ENCODE peak calls at places on chromosomes 4 and X, in eight cellular contexts. Z, F, J, Y, G, O, V and R are unnamed samples. For H3K4me1, the result is how much of the 10 kb centered on the place peaks cover.

GRCh38 chrX:119503484-119503861 is 35.2 kb downstream of the SLC25A5 start:
- DNase-seq in G (peak), F (peak), O (peak), J (no peak), Y (no peak), Z (peak), V (peak), R (no peak)

GRCh38 chr4:23770011-23770410 is 119.8 kb downstream of the PPARGC1A start:
- DNase-seq in V (no peak), O (no peak), F (peak), Z (no peak), Y (no peak), J (no peak), G (no peak), R (no peak)

GRCh38 chr4:52968241-52968640 is 106.1 kb downstream of the RASL11B start:
- DNase-seq in J (no peak), O (no peak), F (no peak), Y (no peak), G (no peak), Z (no peak), V (no peak), R (no peak)

GRCh38 chr4:33837043-33837442 is 2407.3 kb downstream of the ARAP2 start:
- DNase-seq in V (no peak), F (peak), O (peak), G (peak), Y (no peak), Z (no peak), J (no peak), R (peak)

GRCh38 chr4:128728190-128728589 is 81.3 kb upstream of the JADE1 start:
- DNase-seq in Y (no peak), Z (no peak), J (no peak), F (no peak), V (no peak), G (no peak), O (no peak), R (no peak)

GRCh38 chr4:143185253-143186107 is 763 bp downstream of the USP38 start:
- DNase-seq in Z (peak), G (peak), F (peak), J (no peak), Y (no peak), O (peak), V (peak), R (peak)

GRCh38 chrX:21490341-21490740 is 116.1 kb downstream of the CNKSR2 start:
- DNase-seq in G (no peak), V (no peak), Y (no peak), J (no peak), Z (no peak), F (no peak), O (no peak), R (no peak)

GRCh38 chr4:182264139-182264752 is 21.0 kb downstream of the TENM3 start:
- DNase-seq in G (no peak), Z (no peak), V (no peak), J (no peak), F (no peak), O (no peak), Y (no peak), R (no peak)

GRCh38 chr4:42915484-42915883 is 23.0 kb downstream of the GRXCR1 start:
- DNase-seq in O (no peak), G (no peak), F (no peak), J (no peak), Z (no peak), V (no peak), Y (no peak), R (no peak)

GRCh38 chr4:41670530-41670929 is 78.0 kb downstream of the PHOX2B start:
- DNase-seq in Z (no peak), J (no peak), F (no peak), G (no peak), Y (no peak), O (no peak), V (no peak), R (no peak)

GRCh38 chrX:131841496-131842410 is 181.3 kb upstream of the STK26 start:
- DNase-seq in G (peak), J (peak), Z (no peak), F (peak), O (peak), V (peak), Y (peak), R (peak)

GRCh38 chr4:96035727-96036126 is 195.8 kb downstream of the PDHA2 start:
- DNase-seq in J (no peak), G (no peak), O (no peak), F (no peak), V (no peak), Y (no peak), Z (no peak), R (peak)

GRCh38 chr4:148292596-148293175 is 149.5 kb downstream of the NR3C2 start:
- DNase-seq in Y (no peak), F (no peak), O (no peak), J (no peak), Z (no peak), G (no peak), V (no peak), R (no peak)

GRCh38 chrX:110338850-110339373 is 19.7 kb upstream of the RTL9 start:
- DNase-seq in Y (no peak), G (no peak), Z (no peak), J (no peak), V (no peak), O (no peak), F (no peak), R (no peak)

GRCh38 chr4:176656108-176656507 is 136.6 kb downstream of the VEGFC start:
- DNase-seq in Y (no peak), G (no peak), Z (no peak), O (no peak), J (no peak), V (no peak), F (no peak), R (no peak)

GRCh38 chr4:7519638-7520373 is 85.1 kb upstream of the PSAPL1 start:
- DNase-seq in G (no peak), V (no peak), F (no peak), Z (no peak), O (no peak), J (no peak), Y (no peak), R (no peak)

GRCh38 chr4:10521386-10521785 is 64.2 kb upstream of the ZNF518B start:
- DNase-seq in G (no peak), Z (no peak), F (no peak), O (no peak), V (no peak), J (no peak), Y (no peak), R (no peak)

GRCh38 chr4:26307027-26307426 is 13.8 kb upstream of the RBPJ start:
- DNase-seq in V (no peak), Z (no peak), Y (no peak), F (no peak), O (no peak), G (no peak), J (no peak), R (no peak)

GRCh38 chrX:132956421-132957210 is 1.8 kb downstream of the HS6ST2 start:
- DNase-seq in G (peak), V (no peak), Z (no peak), Y (no peak), O (no peak), J (peak), F (no peak), R (no peak)

GRCh38 chr4:165873298-165874071 is 448 bp downstream of the TLL1 start:
- DNase-seq in G (peak), J (peak), O (no peak), Y (no peak), Z (no peak), F (no peak), V (peak), R (peak)

GRCh38 chrX:11137543-11138139 is 26.5 kb downstream of the HCCS start:
- DNase-seq in J (no peak), G (peak), O (peak), V (no peak), F (peak), Y (no peak), Z (no peak), R (peak)

GRCh38 chr4:175290401-175290800 is 372.2 kb downstream of the ADAM29 start:
- DNase-seq in V (no peak), J (no peak), Y (no peak), F (peak), Z (no peak), O (no peak), G (no peak), R (no peak)

GRCh38 chr4:5638316-5638715 is 70.0 kb downstream of the EVC2 start:
- DNase-seq in G (no peak), Y (no peak), O (no peak), Z (no peak), F (peak), J (no peak), V (no peak), R (peak)

GRCh38 chr4:124710911-124711310 is 1.6 kb downstream of the ANKRD50 start:
- DNase-seq in Z (no peak), F (no peak), O (peak), G (peak), Y (no peak), V (no peak), J (no peak), R (no peak)

GRCh38 chr4:821631-822030 is 4.3 kb downstream of the CPLX1 start:
- DNase-seq in O (no peak), J (no peak), Z (no peak), G (no peak), F (no peak), Y (peak), V (no peak), R (no peak)

GRCh38 chrX:48835524-48836329 is at the start of gene PCSK1N:
- DNase-seq in G (peak), O (no peak), Y (peak), Z (no peak), F (no peak), J (no peak), V (no peak), R (no peak)

GRCh38 chrX:136468391-136469103 is 19.2 kb upstream of the BRS3 start:
- DNase-seq in V (no peak), G (no peak), Z (no peak), Y (no peak), O (no peak), J (no peak), F (no peak), R (no peak)

GRCh38 chr4:63607186-63607872 is 801.9 kb downstream of the TECRL start:
- DNase-seq in G (no peak), J (no peak), O (no peak), Z (no peak), Y (no peak), V (no peak), F (no peak), R (no peak)

GRCh38 chr4:7663075-7663541 is 228.4 kb upstream of the PSAPL1 start:
- DNase-seq in Z (no peak), F (no peak), Y (no peak), V (no peak), O (no peak), G (no peak), J (no peak), R (no peak)

GRCh38 chr4:165874072-165874798 is 1.2 kb downstream of the TLL1 start:
- DNase-seq in V (no peak), F (no peak), O (no peak), Y (no peak), Z (no peak), J (no peak), G (peak), R (peak)

GRCh38 chrX:119686087-119686639 is 6.8 kb downstream of the SEPTIN6 start:
- DNase-seq in Z (no peak), Y (peak), G (no peak), O (no peak), F (no peak), V (no peak), J (no peak), R (peak)

GRCh38 chr4:8220661-8221446 is 21.8 kb downstream of the SH3TC1 start:
- DNase-seq in V (no peak), Z (no peak), O (no peak), F (no peak), J (no peak), Y (no peak), G (no peak), R (no peak)

GRCh38 chr4:159212675-159213297 is 109.9 kb downstream of the RAPGEF2 start:
- DNase-seq in J (no peak), Y (no peak), Z (no peak), O (no peak), V (no peak), G (no peak), F (no peak), R (peak)

GRCh38 chr4:127143460-127144190 is 489.1 kb upstream of the INTU start:
- DNase-seq in V (no peak), G (no peak), F (peak), Z (no peak), O (peak), Y (no peak), J (no peak), R (peak)

GRCh38 chr4:76622126-76622525 is 187.1 kb downstream of the SHROOM3 start:
- DNase-seq in J (no peak), G (no peak), V (no peak), O (no peak), Z (no peak), Y (no peak), F (peak), R (no peak)

GRCh38 chr4:101910786-101911373 is 120.3 kb downstream of the BANK1 start:
- DNase-seq in J (no peak), O (no peak), F (no peak), G (no peak), Z (no peak), Y (no peak), V (no peak), R (no peak)

DNA sequence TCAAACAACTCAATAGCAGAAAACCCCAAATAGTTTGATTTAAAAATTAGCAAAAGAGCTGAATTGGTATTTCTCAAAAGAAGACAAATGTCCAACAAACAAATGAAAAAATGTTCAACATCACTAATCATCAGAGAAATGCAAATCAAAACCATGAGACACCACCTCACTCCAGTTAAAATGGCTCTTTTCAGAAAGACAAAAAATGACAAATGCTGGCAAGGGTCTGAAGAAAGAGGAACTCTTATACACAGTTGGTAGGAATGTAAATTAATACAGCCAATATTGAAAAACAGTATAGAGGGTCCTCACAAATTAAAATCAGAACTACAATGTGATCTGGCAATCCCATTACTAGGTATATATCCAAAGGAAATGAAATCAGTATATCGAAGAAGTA is 70.4 kb downstream of the FBXL5 start:
- DNase-seq in O (no peak), V (no peak), Y (no peak), F (no peak), Z (no peak), G (no peak), J (no peak), R (no peak)
- H3K4me1 ChIP-seq in O (under half), V (under half), Y (under half), F (under half), Z (under half), G (under half), J (under half), R (under half)

DNA sequence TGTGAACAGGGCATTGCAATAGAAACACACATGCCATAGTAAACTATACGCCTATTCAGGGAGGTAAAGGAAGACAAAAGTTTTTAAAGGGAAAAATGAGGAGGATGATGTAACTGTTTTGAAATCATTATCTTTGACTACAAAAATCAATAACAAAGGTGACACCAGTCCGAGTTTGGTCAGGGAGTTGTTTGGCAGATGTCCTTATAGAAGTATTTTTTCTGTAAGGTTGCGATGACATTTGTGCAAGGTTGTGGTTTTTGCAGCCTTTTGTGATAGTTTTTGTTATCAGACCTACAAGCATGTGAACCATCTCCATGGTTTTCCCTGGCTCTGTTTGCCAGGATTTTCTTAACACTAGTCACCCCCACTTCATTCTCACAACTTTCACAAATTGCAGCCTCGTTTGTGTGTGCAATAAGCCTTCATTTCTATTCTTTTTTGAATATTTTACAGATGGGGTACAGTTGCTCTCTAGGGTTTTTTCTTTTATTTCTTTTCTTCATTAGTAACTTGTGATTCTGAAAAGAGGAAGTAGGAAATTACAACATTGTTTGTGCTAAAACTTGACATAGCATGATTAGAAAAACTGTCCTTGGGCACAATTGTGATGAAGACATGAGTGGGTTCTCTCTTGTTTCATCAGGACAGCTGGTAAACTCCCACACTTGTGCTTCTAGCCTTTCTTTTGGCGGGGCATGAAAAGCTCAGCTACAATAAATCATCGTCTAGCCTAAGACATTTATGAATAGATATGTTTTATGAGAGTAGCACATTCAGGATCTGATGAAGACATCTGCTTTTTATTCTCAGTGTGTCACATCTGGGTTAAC is 60.2 kb upstream of the PNPLA4 start:
- DNase-seq in F (peak), G (no peak), O (no peak), J (no peak), Z (no peak), Y (no peak), V (no peak), R (no peak)
- H3K27ac ChIP-seq in F (no peak), G (no peak), O (peak), J (no peak), Z (no peak), Y (no peak), V (no peak), R (no peak)

GRCh38 chr4:169229571-169230028 is 41.2 kb downstream of the SH3RF1 start:
- DNase-seq in G (peak), O (peak), V (no peak), Y (no peak), Z (no peak), F (peak), J (peak), R (no peak)
- H3K4me3 ChIP-seq in G (no peak), O (no peak), V (no peak), Y (no peak), Z (no peak), F (no peak), J (no peak), R (no peak)

DNA sequence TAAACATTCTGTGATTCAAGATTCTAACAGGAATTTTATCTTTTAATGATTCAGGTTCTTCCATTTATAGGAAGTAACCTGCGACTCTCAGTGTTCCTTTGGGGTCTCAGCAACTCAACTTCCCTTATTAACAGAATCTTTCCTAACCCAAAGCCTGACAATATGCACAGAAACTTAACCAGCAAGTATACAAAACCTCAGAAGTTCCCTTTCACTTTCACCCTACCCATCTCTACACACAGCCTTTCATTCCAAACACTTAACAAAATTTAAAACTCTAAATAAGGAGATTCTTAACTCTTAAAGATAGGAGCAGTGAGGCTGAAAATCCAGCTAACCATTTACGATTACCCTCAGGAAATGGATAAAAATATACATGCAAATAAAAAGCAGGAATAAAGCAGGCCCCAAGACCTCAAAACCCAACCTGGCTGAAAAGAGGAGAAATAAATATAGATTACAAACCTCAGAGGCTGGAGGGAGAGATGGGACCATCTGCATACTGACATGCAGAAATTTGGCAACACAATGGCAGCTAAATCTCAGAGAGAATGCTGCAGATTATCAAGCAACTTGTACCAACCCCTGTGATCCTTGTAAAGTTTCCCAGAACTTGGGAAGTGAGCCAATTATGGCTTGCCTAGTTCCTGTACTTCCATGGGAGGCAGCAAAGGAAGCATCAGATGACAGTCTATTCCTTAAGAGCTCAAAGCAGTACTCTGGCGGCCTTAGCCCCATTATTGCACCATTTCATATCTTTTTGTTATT is 101.0 kb downstream of the ATP11C start:
- DNase-seq in Y (no peak), J (peak), F (peak), O (peak), G (peak), V (peak), Z (no peak), R (peak)
- H3K4me1 ChIP-seq in Y (under half), J (under half), F (under half), O (under half), G (under half), V (under half), Z (under half), R (under half)

DNA sequence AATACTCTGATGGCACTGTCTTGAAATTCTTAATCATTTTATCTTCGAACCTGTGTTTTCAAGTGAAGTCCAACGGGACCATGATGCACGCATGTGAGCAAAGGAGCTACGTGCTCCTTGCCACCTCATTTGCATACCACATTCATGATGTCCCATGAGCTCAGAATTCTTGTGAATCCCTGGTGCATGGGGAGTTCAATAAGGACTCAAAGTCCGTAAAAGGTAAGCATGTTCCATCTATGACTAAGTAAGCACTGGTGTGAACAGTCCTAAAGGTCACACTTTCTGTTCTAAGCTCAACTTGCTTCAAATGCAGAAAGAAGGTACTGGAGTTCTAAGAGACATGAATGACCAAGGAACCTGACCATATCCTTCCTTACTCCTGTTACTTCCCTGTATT is 13.1 kb upstream of the GPM6B start:
- DNase-seq in F (no peak), Z (no peak), V (no peak), Y (no peak), J (no peak), O (no peak), G (no peak), R (no peak)
- H3K27ac ChIP-seq in F (no peak), Z (no peak), V (no peak), Y (no peak), J (no peak), O (no peak), G (no peak), R (no peak)

GRCh38 chrX:9352243-9352642 is 112.6 kb upstream of the TBL1X start:
- DNase-seq in G (no peak), J (no peak), Z (no peak), V (no peak), O (no peak), F (no peak), Y (no peak), R (no peak)

GRCh38 chrX:9351112-9351511 is 113.7 kb upstream of the TBL1X start:
- DNase-seq in V (no peak), Y (no peak), Z (no peak), F (no peak), O (no peak), G (no peak), J (no peak), R (no peak)

GRCh38 chrX:9355739-9356138 is 109.1 kb upstream of the TBL1X start:
- DNase-seq in V (no peak), G (no peak), O (no peak), J (no peak), Z (no peak), Y (peak), F (no peak), R (no peak)

GRCh38 chrX:9354918-9355317 is 109.9 kb upstream of the TBL1X start:
- DNase-seq in Z (no peak), J (no peak), O (no peak), F (no peak), V (no peak), Y (no peak), G (no peak), R (no peak)

GRCh38 chrX:9352683-9353430 is 112.0 kb upstream of the TBL1X start:
- DNase-seq in O (peak), Y (peak), F (peak), G (no peak), Z (no peak), V (peak), J (no peak), R (no peak)
- H3K4me3 ChIP-seq in O (no peak), Y (peak), F (no peak), G (no peak), Z (no peak), V (no peak), J (no peak), R (no peak)